ENCODE peak calls at places on chromosomes 2 and 18, in ten cellular contexts. Y, B, J, O, C, E, P, G, S and Q are unnamed samples.

GRCh38 chr2:160380613-160381012 is 113.0 kb downstream of the RBMS1 start:
- DNase-seq in O (no peak), S (no peak), J (no peak), Y (no peak), G (no peak), B (no peak), P (no peak), C (no peak), E (no peak), Q (no peak)

GRCh38 chr18:45998244-45998643 is 31.1 kb upstream of the EPG5 start:
- DNase-seq in Y (no peak), B (no peak), J (no peak), E (no peak), G (no peak), C (no peak), S (peak), P (no peak), O (peak), Q (no peak)

GRCh38 chr2:42132066-42132965 is 36.8 kb upstream of the EML4 start:
- DNase-seq in J (no peak), C (no peak), G (peak), P (no peak), O (no peak), B (peak), E (peak), S (no peak), Y (no peak), Q (peak)

GRCh38 chr2:104755026-104755856 is 98.7 kb upstream of the POU3F3 start:
- DNase-seq in J (peak), P (no peak), O (no peak), C (no peak), S (no peak), Y (no peak), G (no peak), E (peak), B (no peak), Q (no peak)

GRCh38 chr18:63098014-63098981 is 221.3 kb downstream of the BCL2 start:
- DNase-seq in Y (no peak), P (no peak), O (peak), E (no peak), C (no peak), B (no peak), J (no peak), S (peak), G (no peak), Q (no peak)

GRCh38 chr2:221517362-221518121 is 54.6 kb downstream of the EPHA4 start:
- DNase-seq in B (peak), E (peak), Y (no peak), C (no peak), S (peak), G (peak), P (no peak), J (peak), O (peak), Q (no peak)

GRCh38 chr2:141068053-141068682 is 1062.6 kb downstream of the LRP1B start:
- DNase-seq in G (no peak), Y (no peak), O (no peak), J (no peak), B (no peak), E (no peak), P (no peak), C (no peak), S (no peak), Q (no peak)

GRCh38 chr2:232903989-232904388 is 33.9 kb downstream of the SNORC start:
- DNase-seq in P (no peak), Y (no peak), O (no peak), J (no peak), B (no peak), G (no peak), C (no peak), S (no peak), E (peak), Q (no peak)

GRCh38 chr18:21459706-21460286 is 140.7 kb downstream of the ESCO1 start:
- DNase-seq in G (no peak), Y (no peak), E (no peak), S (no peak), J (no peak), P (no peak), C (no peak), B (no peak), O (no peak), Q (no peak)

GRCh38 chr2:54482725-54483124 is 26.6 kb downstream of the SPTBN1 start:
- DNase-seq in B (peak), Y (no peak), P (no peak), G (peak), S (no peak), O (no peak), J (no peak), C (no peak), E (peak), Q (peak)

GRCh38 chr2:171004833-171005232 is 75.8 kb downstream of the GORASP2 start:
- DNase-seq in E (no peak), C (no peak), B (no peak), G (no peak), P (no peak), O (no peak), J (no peak), S (no peak), Y (no peak), Q (no peak)

GRCh38 chr2:156338578-156338977 is 6.1 kb upstream of the NR4A2 start:
- DNase-seq in C (no peak), G (no peak), E (no peak), B (no peak), O (no peak), P (no peak), Y (no peak), J (no peak), S (no peak), Q (no peak)

GRCh38 chr2:138536302-138536701 is 34.7 kb downstream of the SPOPL start:
- DNase-seq in G (no peak), C (no peak), Y (no peak), E (no peak), P (no peak), S (no peak), O (no peak), J (no peak), B (no peak), Q (peak)

GRCh38 chr2:86185517-86186212 is 9.6 kb downstream of the IMMT start:
- DNase-seq in G (no peak), J (no peak), B (no peak), O (no peak), P (no peak), C (no peak), E (no peak), Y (no peak), S (no peak), Q (no peak)

GRCh38 chr2:61452392-61452791 is 18.5 kb downstream of the USP34 start:
- DNase-seq in G (no peak), O (no peak), C (no peak), P (no peak), S (no peak), J (no peak), Y (no peak), B (no peak), E (no peak), Q (no peak)

GRCh38 chr2:238091426-238092060 is 8.6 kb upstream of the ESPNL start:
- DNase-seq in P (no peak), C (no peak), E (no peak), Y (no peak), S (no peak), B (no peak), J (no peak), G (no peak), O (no peak), Q (no peak)

GRCh38 chr2:193428336-193428818 is 1233.6 kb upstream of the TMEFF2 start:
- DNase-seq in E (no peak), P (peak), J (no peak), C (no peak), Y (no peak), S (no peak), G (no peak), O (no peak), B (no peak), Q (no peak)

GRCh38 chr2:189638305-189639002 is 22.8 kb upstream of the ASNSD1 start:
- DNase-seq in P (no peak), B (no peak), Y (no peak), O (no peak), S (no peak), G (no peak), C (no peak), E (no peak), J (no peak), Q (no peak)

GRCh38 chr2:88159955-88160415 is 10.2 kb upstream of the THNSL2 start:
- DNase-seq in J (no peak), Y (no peak), P (peak), C (peak), O (peak), S (peak), G (peak), B (peak), E (no peak), Q (peak)

GRCh38 chr18:73461038-73461779 is 593.4 kb upstream of the NETO1 start:
- DNase-seq in B (peak), P (no peak), E (no peak), Y (no peak), J (no peak), C (no peak), O (no peak), S (no peak), G (no peak), Q (peak)

GRCh38 chr2:119229716-119230115 is 6.1 kb downstream of the STEAP3 start:
- DNase-seq in S (no peak), O (no peak), B (no peak), C (no peak), Y (no peak), G (no peak), J (no peak), E (no peak), P (no peak), Q (no peak)

GRCh38 chr18:69838620-69839411 is 108.9 kb downstream of the CD226 start:
- DNase-seq in O (no peak), G (no peak), C (peak), J (no peak), P (no peak), Y (peak), B (no peak), S (peak), E (no peak), Q (no peak)

GRCh38 chr2:202769201-202769600 is 102.4 kb downstream of the ICA1L start:
- DNase-seq in C (no peak), S (no peak), P (no peak), G (no peak), Y (no peak), O (no peak), E (no peak), J (no peak), B (no peak), Q (peak)

GRCh38 chr2:214341636-214342035 is 69.2 kb upstream of the VWC2L start:
- DNase-seq in J (no peak), G (no peak), Y (no peak), O (no peak), C (no peak), S (no peak), P (no peak), E (no peak), B (peak), Q (no peak)

GRCh38 chr2:73939419-73939818 is 12.7 kb downstream of the DGUOK start:
- DNase-seq in S (peak), P (no peak), Y (peak), C (no peak), G (peak), B (peak), E (peak), J (peak), O (peak), Q (peak)

GRCh38 chr18:49849331-49850217 is 36.2 kb upstream of the ACAA2 start:
- DNase-seq in B (peak), Y (peak), E (no peak), G (peak), O (no peak), C (peak), P (no peak), S (no peak), J (no peak), Q (peak)

GRCh38 chr18:42030586-42031182 is 75.7 kb downstream of the PIK3C3 start:
- DNase-seq in B (peak), P (no peak), J (no peak), G (peak), Y (peak), S (no peak), O (no peak), E (no peak), C (peak), Q (peak)

GRCh38 chr2:207180741-207181140 is 15.0 kb upstream of the KLF7 start:
- DNase-seq in P (no peak), O (no peak), G (no peak), E (no peak), Y (no peak), J (no peak), C (no peak), S (no peak), B (peak), Q (peak)

GRCh38 chr2:196750977-196751631 is 48.4 kb downstream of the GTF3C3 start:
- DNase-seq in E (no peak), O (peak), G (peak), P (peak), Y (peak), S (peak), B (peak), C (peak), J (peak), Q (peak)

GRCh38 chr2:217058791-217059755 is 199.2 kb upstream of the TNP1 start:
- DNase-seq in S (no peak), Y (no peak), C (no peak), J (no peak), B (no peak), P (no peak), O (no peak), E (no peak), G (peak), Q (no peak)

GRCh38 chr2:179031731-179032408 is 18.1 kb downstream of the CCDC141 start:
- DNase-seq in G (peak), J (no peak), O (no peak), S (peak), P (no peak), C (no peak), B (peak), Y (no peak), E (no peak), Q (peak)

GRCh38 chr2:175175896-175176295 is 5.6 kb downstream of the ATP5MC3 start:
- DNase-seq in E (no peak), O (no peak), S (no peak), P (no peak), J (no peak), B (peak), C (no peak), Y (no peak), G (peak), Q (peak)

GRCh38 chr2:36777272-36777671 is 80.8 kb downstream of the VIT start:
- DNase-seq in E (peak), J (no peak), S (no peak), B (no peak), O (no peak), Y (no peak), P (no peak), G (no peak), C (no peak), Q (no peak)

GRCh38 chr2:36777788-36778187 is 81.3 kb downstream of the VIT start:
- DNase-seq in Y (no peak), B (no peak), P (no peak), O (no peak), E (peak), S (no peak), C (no peak), J (no peak), G (no peak), Q (no peak)

GRCh38 chr2:36781907-36782635 is 85.6 kb downstream of the VIT start:
- DNase-seq in B (no peak), J (no peak), E (peak), S (no peak), O (no peak), C (no peak), P (no peak), Y (no peak), G (no peak), Q (peak)

GRCh38 chr2:36780231-36780808 is 83.8 kb downstream of the VIT start:
- DNase-seq in B (peak), Y (no peak), J (no peak), P (no peak), O (no peak), C (no peak), G (peak), S (no peak), E (peak), Q (peak)

DNA sequence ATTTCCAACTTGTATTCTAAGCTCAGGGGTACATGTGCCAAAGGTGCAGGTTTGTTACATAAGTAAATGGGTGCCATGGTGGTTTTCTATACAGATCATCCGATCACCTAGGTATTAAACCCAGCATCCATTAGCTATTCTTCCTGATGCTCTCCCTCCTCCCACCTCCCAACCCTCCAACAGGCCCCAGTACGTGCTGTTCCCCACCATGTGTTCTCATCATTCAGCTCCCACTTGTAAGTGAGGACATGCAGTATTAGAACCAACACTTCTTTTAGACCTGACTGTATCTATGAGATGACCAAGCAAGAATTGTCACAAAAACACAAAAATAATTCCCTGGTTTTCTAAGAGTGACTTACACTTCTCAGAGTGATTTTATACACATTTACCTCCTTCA is 83.0 kb downstream of the VIT start:
- DNase-seq in S (no peak), G (no peak), C (no peak), B (no peak), J (no peak), E (peak), O (no peak), Y (no peak), P (no peak), Q (no peak)
- TF ChIP-seq CTCF in S (no peak), G (no peak), C (no peak), B (no peak), J (no peak), E (no peak), O (no peak), Y (no peak), P (no peak), Q (no peak)

GRCh38 chr2:165074323-165074722 is 119.0 kb upstream of the SLC38A11 start:
- DNase-seq in E (no peak), O (no peak), G (no peak), J (no peak), B (no peak), S (no peak), Y (no peak), C (no peak), P (no peak), Q (no peak)
- TF ChIP-seq CTCF in E (no peak), O (no peak), G (no peak), J (no peak), B (no peak), S (no peak), Y (no peak), C (no peak), P (no peak), Q (no peak)

DNA sequence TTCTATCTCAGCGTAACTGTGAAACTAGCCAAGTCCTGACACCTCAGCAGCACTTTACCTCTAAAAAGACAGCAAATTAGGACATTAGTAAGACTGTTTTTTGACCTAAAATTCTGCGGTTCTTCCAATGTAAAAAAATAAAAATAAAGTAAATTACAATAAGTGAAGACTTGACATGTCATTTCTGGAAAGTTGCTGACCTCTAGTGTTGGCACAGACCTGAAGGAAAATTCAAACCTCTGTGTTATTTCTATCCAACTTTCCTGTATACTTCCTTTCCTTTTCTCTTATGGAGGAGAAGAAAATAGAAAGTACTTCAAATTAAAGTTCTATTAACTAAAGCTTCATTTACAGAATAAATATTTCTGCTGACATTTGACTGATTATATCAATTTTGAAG is 110.6 kb downstream of the TMEM182 start:
- DNase-seq in E (no peak), P (no peak), Y (no peak), C (no peak), S (no peak), G (no peak), J (no peak), B (no peak), O (no peak), Q (peak)
- TF ChIP-seq CTCF in E (no peak), P (peak), Y (no peak), C (no peak), S (no peak), G (no peak), J (no peak), B (no peak), O (no peak), Q (no peak)

GRCh38 chr2:142347751-142348150 is 216.9 kb upstream of the LRP1B start:
- DNase-seq in Y (no peak), S (no peak), G (no peak), J (no peak), O (no peak), C (no peak), B (no peak), P (no peak), E (no peak), Q (no peak)
- TF ChIP-seq CTCF in Y (no peak), S (no peak), G (no peak), J (no peak), O (no peak), C (no peak), B (no peak), P (no peak), E (no peak), Q (no peak)

GRCh38 chr2:236997086-236997485 is 88.6 kb upstream of the COPS8 start:
- DNase-seq in C (no peak), S (no peak), Y (no peak), G (no peak), E (no peak), B (no peak), O (no peak), P (peak), J (no peak), Q (no peak)
- TF ChIP-seq CTCF in C (no peak), S (no peak), Y (no peak), G (no peak), E (no peak), B (no peak), O (no peak), P (no peak), J (no peak), Q (no peak)

GRCh38 chr2:236503100-236503499 is 66.5 kb upstream of the ACKR3 start:
- DNase-seq in C (peak), O (no peak), J (no peak), Y (no peak), G (no peak), B (no peak), E (no peak), S (no peak), P (no peak), Q (peak)
- TF ChIP-seq CTCF in C (no peak), O (no peak), J (peak), Y (peak), G (no peak), B (no peak), E (no peak), S (no peak), P (no peak), Q (peak)

GRCh38 chr2:127104166-127104660 is 2.7 kb downstream of the BIN1 start:
- DNase-seq in C (peak), S (no peak), Y (no peak), G (no peak), J (no peak), E (peak), B (no peak), P (no peak), O (no peak), Q (no peak)

GRCh38 chr2:127104881-127105655 is 1.9 kb downstream of the BIN1 start:
- DNase-seq in Y (no peak), C (peak), B (no peak), P (no peak), E (peak), O (no peak), G (no peak), S (no peak), J (no peak), Q (no peak)

GRCh38 chr2:127106457-127106997 is 427 bp downstream of the BIN1 start:
- DNase-seq in P (no peak), S (peak), B (peak), G (no peak), J (no peak), C (peak), Y (no peak), E (peak), O (no peak), Q (peak)

GRCh38 chr2:127106998-127107621 is at the start of gene BIN1:
- DNase-seq in P (peak), S (peak), G (peak), Y (peak), O (peak), B (peak), C (peak), J (peak), E (peak), Q (peak)

GRCh38 chr2:127105656-127106456 is 1.1 kb downstream of the BIN1 start:
- DNase-seq in O (no peak), S (no peak), Y (no peak), J (no peak), B (peak), C (peak), G (peak), P (no peak), E (peak), Q (peak)
- TF ChIP-seq CTCF in O (no peak), S (no peak), Y (no peak), J (no peak), B (no peak), C (no peak), G (no peak), P (no peak), E (no peak), Q (no peak)

DNA sequence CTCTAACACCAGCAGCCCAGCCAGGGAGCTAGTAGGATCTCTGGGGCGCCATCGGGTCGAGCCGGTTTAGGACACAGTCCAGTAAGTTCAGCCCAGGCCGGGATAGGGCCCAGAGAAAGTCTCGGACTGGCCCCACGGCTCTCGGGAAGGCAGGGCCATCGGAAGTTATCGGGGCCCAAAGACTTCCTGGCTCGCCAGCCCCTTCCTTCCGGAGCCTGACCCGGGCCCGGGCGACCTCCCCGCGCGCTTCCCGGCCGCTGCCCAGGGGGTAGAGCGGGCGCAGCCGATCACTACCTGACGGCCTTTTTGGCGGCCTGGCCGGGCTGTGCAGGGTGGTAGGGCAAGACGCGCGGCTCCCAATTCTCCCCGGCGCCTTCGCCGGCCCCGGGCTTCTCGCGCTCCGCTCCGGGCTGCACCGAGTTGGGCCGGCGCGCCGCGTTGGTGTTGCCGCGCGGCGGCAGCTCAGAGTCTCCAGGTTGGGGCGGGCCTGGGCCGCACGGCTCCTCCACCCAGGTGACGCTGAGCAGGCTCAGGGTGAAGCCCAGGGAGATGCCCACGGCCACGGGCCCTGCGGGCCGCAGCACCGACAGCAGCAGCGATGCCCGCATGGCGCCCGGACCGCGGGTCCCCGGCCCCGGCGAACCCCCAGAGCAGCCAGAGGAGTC is 546 bp downstream of the CHPF start:
- DNase-seq in Y (no peak), C (no peak), E (no peak), B (peak), S (peak), G (peak), J (no peak), O (no peak), P (peak), Q (peak)
- TF ChIP-seq CTCF in Y (no peak), C (no peak), E (no peak), B (no peak), S (no peak), G (no peak), J (no peak), O (no peak), P (no peak), Q (no peak)

GRCh38 chr2:9110893-9111569 is 95.6 kb upstream of the ASAP2 start:
- DNase-seq in S (no peak), J (no peak), Y (peak), B (peak), G (no peak), C (peak), E (no peak), O (no peak), P (no peak), Q (peak)
- TF ChIP-seq CTCF in S (no peak), J (no peak), Y (peak), B (no peak), G (peak), C (peak), E (no peak), O (no peak), P (no peak), Q (peak)